ENCODE peak calls at places on chromosomes 12 and 14, in eight cellular contexts. V is OCI-LY7, O is Calu3, G is A673, U is adrenal gland, T is HepG2, D is left ventricle myocardium inferior, Y is foreskin fibroblast. S is an unnamed sample.

GRCh38 chr12:96347130-96347699 is 53.0 kb downstream of the CDK17 start:
- DNase-seq in V (no peak), U (no peak), D (no peak), Y (no peak), O (peak; percentile 9), T (no peak), G (no peak), S (no peak)

GRCh38 chr14:86372402-86372801 is 842.5 kb downstream of the FLRT2 start:
- DNase-seq in Y (no peak), V (no peak), T (no peak), D (no peak), O (no peak), U (no peak), G (no peak), S (no peak)

GRCh38 chr12:64389154-64389553 is 1.4 kb downstream of the C12orf56 start:
- DNase-seq in O (no peak), U (no peak), D (no peak), G (no peak), Y (no peak), V (no peak), T (no peak), S (no peak)

GRCh38 chr12:82609234-82609914 is 77.3 kb upstream of the TMTC2 start:
- DNase-seq in V (no peak), O (no peak), T (no peak), D (no peak), Y (no peak), U (no peak), G (no peak), S (no peak)

GRCh38 chr14:35628989-35629388 is 95.0 kb downstream of the INSM2 start:
- DNase-seq in V (no peak), D (no peak), O (no peak), Y (no peak), U (no peak), G (no peak), T (no peak), S (no peak)

GRCh38 chr14:87712386-87713113 is 280.4 kb downstream of the GALC start:
- DNase-seq in V (no peak), G (peak; percentile 24), Y (peak; percentile 58), O (no peak), T (no peak), U (no peak), D (no peak), S (no peak)

GRCh38 chr14:84036863-84037262 is 1493.1 kb upstream of the FLRT2 start:
- DNase-seq in V (no peak), G (no peak), Y (peak; percentile 92), U (no peak), O (no peak), D (no peak), T (no peak), S (no peak)

GRCh38 chr12:81128930-81129554 is 51.2 kb downstream of the ACSS3 start:
- DNase-seq in Y (peak; percentile 63), T (peak; percentile 72), G (peak; percentile 79), U (peak; percentile 45), D (no peak), V (peak; percentile 33), O (peak; percentile 34), S (no peak)

GRCh38 chr12:106898001-106898966 is 57.4 kb upstream of the TMEM263 start:
- DNase-seq in D (no peak), U (no peak), G (peak; percentile 36), V (no peak), O (no peak), T (no peak), Y (no peak), S (no peak)

GRCh38 chr12:54935235-54935951 is 49.2 kb downstream of the TESPA1 start:
- DNase-seq in U (peak; percentile 36), V (peak; percentile 41), O (peak; percentile 42), G (peak; percentile 19), D (no peak), T (peak; percentile 2), Y (peak; percentile 86), S (no peak)

GRCh38 chr12:94872671-94873367 is 130.7 kb downstream of the NDUFA12 start:
- DNase-seq in D (no peak), V (peak; percentile 34), U (no peak), G (no peak), O (peak; percentile 17), Y (peak; percentile 16), T (no peak), S (peak; percentile 42)

GRCh38 chr14:99509871-99510555 is 28.8 kb downstream of the CCNK start:
- DNase-seq in T (no peak), G (no peak), O (no peak), V (no peak), D (no peak), Y (no peak), U (no peak), S (no peak)

GRCh38 chr12:13342971-13343370 is 146.4 kb downstream of the EMP1 start:
- DNase-seq in V (no peak), D (no peak), T (no peak), U (no peak), Y (peak; percentile 8), G (no peak), O (no peak), S (no peak)

GRCh38 chr12:111569363-111570089 is 29.6 kb downstream of the ATXN2 start:
- DNase-seq in U (no peak), D (no peak), O (no peak), Y (no peak), T (no peak), V (no peak), G (no peak), S (no peak)

GRCh38 chr12:107178776-107179175 is 85.4 kb upstream of the CRY1 start:
- DNase-seq in Y (no peak), U (no peak), D (no peak), V (no peak), O (no peak), G (no peak), T (no peak), S (no peak)

GRCh38 chr14:90368946-90369721 is 27.7 kb upstream of the CALM1 start:
- DNase-seq in O (no peak), U (no peak), G (no peak), Y (peak; percentile 77), V (peak; percentile 26), T (peak; percentile 73), D (no peak), S (no peak)
- TF ChIP-seq CTCF in O (no peak), U (peak; percentile 17), G (no peak), Y (no peak), V (peak; percentile 60), T (peak; percentile 38), D (peak; percentile 37), S (no peak)

DNA sequence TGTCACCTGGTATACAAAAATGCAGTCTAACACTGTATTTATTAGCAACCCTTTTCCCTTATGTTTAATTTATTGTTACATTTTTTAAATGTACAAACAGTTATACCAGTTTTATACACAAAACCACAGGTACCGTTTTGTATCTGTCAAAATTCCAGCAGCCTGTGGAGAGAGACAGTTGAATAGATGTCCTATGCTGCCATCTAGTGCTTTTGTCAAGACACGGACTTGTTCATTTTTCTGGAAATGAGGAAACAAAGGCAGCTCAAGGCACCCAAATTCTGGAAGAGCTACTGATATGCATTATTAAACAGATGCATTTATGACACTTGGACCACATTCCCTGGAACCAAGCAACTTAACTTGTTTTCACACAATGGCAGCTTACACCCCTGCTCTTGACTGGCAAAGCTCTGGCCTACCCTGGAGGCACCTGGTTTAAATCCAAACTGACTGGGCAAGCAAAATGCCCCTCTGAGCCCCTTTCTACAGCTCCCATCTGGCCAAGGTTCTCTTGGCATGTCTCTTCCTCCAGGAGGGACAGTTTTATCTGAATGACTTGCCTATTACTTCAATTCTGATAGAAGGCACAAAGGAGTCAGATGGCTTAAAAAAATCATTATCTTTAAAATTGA is 286.9 kb upstream of the PRKD1 start:
- DNase-seq in D (no peak), G (peak; percentile 72), O (peak; percentile 32), V (peak; percentile 47), Y (peak; percentile 85), U (peak; percentile 34), T (peak; percentile 75), S (no peak)
- TF ChIP-seq CTCF in D (peak; percentile 68), G (peak; percentile 76), O (peak; percentile 63), V (peak; percentile 82), Y (peak; percentile 56), U (peak; percentile 74), T (peak; percentile 87), S (no peak)

GRCh38 chr14:94701854-94702370 is 68.0 kb downstream of the GSC start:
- DNase-seq in Y (no peak), V (no peak), D (no peak), O (no peak), G (no peak), U (no peak), T (no peak), S (no peak)

GRCh38 chr14:94702629-94703028 is 67.3 kb downstream of the GSC start:
- DNase-seq in G (no peak), Y (no peak), U (no peak), D (no peak), T (no peak), O (no peak), V (no peak), S (no peak)

GRCh38 chr14:94710731-94711130 is 59.2 kb downstream of the GSC start:
- DNase-seq in V (no peak), O (no peak), T (no peak), U (no peak), D (no peak), G (no peak), Y (no peak), S (no peak)

GRCh38 chr14:94706132-94706531 is 63.8 kb downstream of the GSC start:
- DNase-seq in D (no peak), T (no peak), V (no peak), G (no peak), O (no peak), U (no peak), Y (no peak), S (no peak)

GRCh38 chr14:94707494-94707893 is 62.4 kb downstream of the GSC start:
- DNase-seq in D (no peak), T (no peak), O (no peak), Y (no peak), U (no peak), G (no peak), V (peak; percentile 4), S (no peak)
- TF ChIP-seq CTCF in D (no peak), T (no peak), O (no peak), Y (no peak), U (no peak), G (peak; percentile 23), V (peak; percentile 51), S (no peak)

GRCh38 chr12:85057370-85057963 is 21.3 kb downstream of the LRRIQ1 start:
- DNase-seq in Y (peak; percentile 77), G (peak; percentile 66), U (peak; percentile 31), D (no peak), T (peak; percentile 30), O (peak; percentile 61), V (peak; percentile 46), S (no peak)
- TF ChIP-seq CTCF in Y (peak; percentile 78), G (peak; percentile 83), U (peak; percentile 55), D (peak; percentile 75), T (peak; percentile 64), O (peak; percentile 69), V (peak; percentile 91), S (peak; percentile 86)

GRCh38 chr12:116194935-116195431 is 82.5 kb downstream of the MED13L start:
- DNase-seq in G (no peak), V (peak; percentile 41), Y (no peak), U (no peak), D (no peak), T (no peak), O (no peak), S (peak; percentile 39)
- TF ChIP-seq CTCF in G (no peak), V (peak; percentile 39), Y (no peak), U (no peak), D (no peak), T (peak; percentile 40), O (no peak), S (no peak)

GRCh38 chr14:92382677-92383076 is 59.7 kb downstream of the SLC24A4 start:
- DNase-seq in G (no peak), V (no peak), U (peak; percentile 39), D (no peak), O (peak; percentile 16), T (no peak), Y (peak; percentile 37), S (no peak)
- TF ChIP-seq CTCF in G (peak; percentile 34), V (peak; percentile 45), U (peak; percentile 34), D (peak; percentile 61), O (peak; percentile 61), T (peak; percentile 14), Y (peak; percentile 18), S (no peak)